ENCODE peak calls at places on chromosomes 7 and 10, in five cellular contexts. M is choroid plexus epithelial cell; U is CD4-positive, alpha-beta T cell; A is neural crest cell; Y is chondrocyte. I is an unnamed sample.

GRCh38 chr10:68973975-68974374 is 14.6 kb upstream of the KIFBP start:
- DNase-seq in U (no peak), A (no peak), Y (no peak), M (no peak), I (no peak)

GRCh38 chr7:97694355-97694754 is 37.5 kb upstream of the TAC1 start:
- DNase-seq in Y (no peak), U (no peak), M (no peak), A (no peak), I (no peak)

GRCh38 chr7:140196361-140197217 is 19.8 kb upstream of the KDM7A start:
- DNase-seq in A (no peak), Y (no peak), M (peak; percentile 83), U (no peak), I (no peak)

GRCh38 chr10:17768957-17769356 is 17.0 kb downstream of the TMEM236 start:
- DNase-seq in Y (no peak), M (peak; percentile 61), A (no peak), U (no peak), I (no peak)

GRCh38 chr10:27513451-27514191 is 9.5 kb downstream of the RAB18 start:
- DNase-seq in M (peak; percentile 57), Y (no peak), A (no peak), U (no peak), I (no peak)

GRCh38 chr7:63899691-63900393 is 98.8 kb upstream of the ZNF722 start:
- DNase-seq in A (no peak), U (peak; percentile 70), Y (no peak), M (no peak), I (peak; percentile 70)

GRCh38 chr7:135291809-135292253 is 58.2 kb downstream of the STRA8 start:
- DNase-seq in U (no peak), Y (no peak), M (peak; percentile 40), A (no peak), I (no peak)

GRCh38 chr10:11087372-11087771 is 69.7 kb downstream of the CELF2 start:
- DNase-seq in U (no peak), A (no peak), M (no peak), Y (no peak), I (no peak)

GRCh38 chr7:140989068-140989467 is 25.7 kb downstream of the MRPS33 start:
- DNase-seq in A (no peak), M (no peak), U (no peak), Y (no peak), I (no peak)

GRCh38 chr10:51427758-51428157 is 271.6 kb downstream of the CSTF2T start:
- DNase-seq in A (no peak), U (no peak), M (no peak), Y (no peak), I (no peak)

GRCh38 chr7:22453159-22453558 is 46.8 kb downstream of the STEAP1B start:
- DNase-seq in U (no peak), Y (no peak), M (no peak), A (no peak), I (no peak)

GRCh38 chr7:111098011-111098925 is 7.3 kb downstream of the LRRN3 start:
- DNase-seq in Y (no peak), U (peak; percentile 49), M (peak; percentile 80), A (no peak), I (peak; percentile 19)

GRCh38 chr7:159078911-159079270 is 65.8 kb downstream of the VIPR2 start:
- DNase-seq in U (no peak), Y (no peak), A (no peak), M (no peak), I (no peak)

GRCh38 chr10:64795847-64796246 is 1274.6 kb downstream of the REEP3 start:
- DNase-seq in M (no peak), A (no peak), U (no peak), Y (no peak), I (no peak)

GRCh38 chr10:111075577-111076185 is 1.1 kb upstream of the ADRA2A start:
- DNase-seq in Y (no peak), A (no peak), U (no peak), M (no peak), I (no peak)

GRCh38 chr7:2444476-2444875 is 31.7 kb downstream of the GRIFIN start:
- DNase-seq in U (no peak), A (no peak), Y (no peak), M (peak; percentile 81), I (no peak)

GRCh38 chr10:49564461-49565009 is 25.6 kb upstream of the ERCC6 start:
- DNase-seq in Y (no peak), M (no peak), U (no peak), A (no peak), I (no peak)

GRCh38 chr7:16193631-16194030 is 227.7 kb downstream of the CRPPA start:
- DNase-seq in A (no peak), Y (no peak), M (no peak), U (no peak), I (no peak)

GRCh38 chr7:25615005-25615404 is 386.7 kb upstream of the NPVF start:
- DNase-seq in Y (no peak), M (no peak), U (no peak), A (no peak), I (no peak)

GRCh38 chr10:14386202-14386593 is 55.5 kb upstream of the FRMD4A start:
- DNase-seq in U (peak; percentile 6), M (peak; percentile 80), Y (no peak), A (no peak), I (no peak)

GRCh38 chr7:5797716-5798115 is 16.3 kb upstream of the RNF216 start:
- DNase-seq in A (no peak), M (no peak), U (no peak), Y (no peak), I (no peak)

GRCh38 chr10:8568401-8568800 is 513.9 kb downstream of the GATA3 start:
- DNase-seq in M (no peak), U (no peak), A (no peak), Y (no peak), I (no peak)

GRCh38 chr10:1604246-1604645 is 133.1 kb downstream of the ADARB2 start:
- DNase-seq in Y (no peak), M (no peak), U (no peak), A (no peak), I (no peak)

GRCh38 chr7:33836797-33837355 is 68.5 kb upstream of the BMPER start:
- DNase-seq in A (no peak), Y (no peak), M (no peak), U (no peak), I (no peak)
- TF ChIP-seq CTCF in A (peak; percentile 56), Y (peak; percentile 66), M (peak; percentile 35), U (no peak), I (no peak)

GRCh38 chr10:97180986-97181385 is 4.8 kb downstream of the SLIT1 start:
- DNase-seq in M (no peak), U (no peak), A (no peak), Y (peak; percentile 71), I (no peak)

GRCh38 chr10:97180367-97180763 is 5.4 kb downstream of the SLIT1 start:
- DNase-seq in U (no peak), M (no peak), A (no peak), Y (peak; percentile 7), I (no peak)

GRCh38 chr10:97179311-97179710 is 6.4 kb downstream of the SLIT1 start:
- DNase-seq in Y (no peak), U (no peak), A (no peak), M (no peak), I (no peak)

GRCh38 chr10:97178074-97178473 is 7.7 kb downstream of the SLIT1 start:
- DNase-seq in U (no peak), Y (no peak), A (no peak), M (no peak), I (no peak)

GRCh38 chr10:97179731-97180366 is 5.9 kb downstream of the SLIT1 start:
- DNase-seq in U (no peak), A (peak; percentile 46), M (no peak), Y (no peak), I (no peak)
- TF ChIP-seq CTCF in U (no peak), A (peak; percentile 56), M (peak; percentile 18), Y (peak; percentile 49), I (no peak)

GRCh38 chr10:38008006-38008405 is 2.5 kb upstream of the ZNF33A start:
- DNase-seq in M (no peak), U (no peak), A (no peak), Y (no peak), I (no peak)

GRCh38 chr10:38007551-38007950 is 2.9 kb upstream of the ZNF33A start:
- DNase-seq in M (no peak), A (no peak), U (no peak), Y (no peak), I (no peak)

GRCh38 chr10:38010150-38010903 is at the start of gene ZNF33A:
- DNase-seq in M (peak; percentile 95), A (no peak), U (peak; percentile 88), Y (peak; percentile 94), I (peak; percentile 92)
- TF ChIP-seq CTCF in M (no peak), A (peak; percentile 31), U (no peak), Y (peak; percentile 39), I (no peak)

GRCh38 chr7:146176790-146177189 is 60.2 kb downstream of the CNTNAP2 start:
- DNase-seq in M (no peak), Y (no peak), A (no peak), U (no peak), I (no peak)

GRCh38 chr7:146175716-146176115 is 59.1 kb downstream of the CNTNAP2 start:
- DNase-seq in A (no peak), M (peak; percentile 68), U (no peak), Y (no peak), I (no peak)

GRCh38 chr7:146172112-146172511 is 55.5 kb downstream of the CNTNAP2 start:
- DNase-seq in M (peak; percentile 42), Y (no peak), A (no peak), U (no peak), I (no peak)
- TF ChIP-seq CTCF in M (peak; percentile 53), Y (no peak), A (no peak), U (no peak), I (no peak)

DNA sequence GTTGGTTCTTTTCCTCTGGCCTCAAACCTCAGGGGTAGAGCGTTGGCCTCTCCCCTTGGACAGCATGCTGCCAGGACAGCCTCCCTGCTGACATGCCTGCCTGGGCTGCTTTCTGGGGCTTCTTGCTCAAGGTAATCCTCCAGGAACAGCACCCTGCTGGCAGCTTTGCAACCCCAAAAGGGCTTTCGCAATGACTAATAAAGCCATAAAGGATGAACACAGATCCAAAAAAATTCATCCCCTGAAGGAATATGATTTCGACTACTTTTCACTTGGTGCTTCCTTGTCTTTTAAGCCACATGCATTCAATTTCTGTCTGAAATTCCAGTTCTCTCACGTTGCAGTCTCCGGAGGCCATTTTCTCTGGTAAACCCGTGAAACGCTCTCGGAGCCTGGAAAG is 15.1 kb upstream of the SH3PXD2A start:
- DNase-seq in U (no peak), A (no peak), M (peak; percentile 67), Y (no peak), I (no peak)
- TF ChIP-seq CTCF in U (no peak), A (no peak), M (peak; percentile 32), Y (no peak), I (no peak)